ENCODE peak calls at places on chromosomes 6 and 20, in four cellular contexts. S is NCI-H1417, X is germinal center, T is transverse colon. U is an unnamed sample.

GRCh38 chr20:2604506-2604835 is 48.0 kb upstream of the NOP56 start:
- DNase-seq in T (no peak), S (no peak), X (no peak), U (no peak)

GRCh38 chr6:24630861-24631505 is 15.0 kb downstream of the KIAA0319 start:
- DNase-seq in T (no peak), X (no peak), S (no peak), U (no peak)

GRCh38 chr6:57147401-57147800 is 24.7 kb upstream of the BAG2 start:
- DNase-seq in X (no peak), S (no peak), T (no peak), U (no peak)

GRCh38 chr6:130993292-130993765 is 69.7 kb downstream of the EPB41L2 start:
- DNase-seq in S (no peak), X (no peak), T (no peak), U (peak)

GRCh38 chr6:23587582-23587981 is 538.4 kb upstream of the NRSN1 start:
- DNase-seq in S (no peak), X (no peak), T (no peak), U (no peak)

GRCh38 chr6:9192405-9192909 is 757.1 kb upstream of the SLC35B3 start:
- DNase-seq in S (no peak), T (no peak), X (no peak), U (no peak)

GRCh38 chr20:43731469-43731868 is 4.7 kb upstream of the GTSF1L start:
- DNase-seq in T (no peak), X (no peak), S (no peak), U (no peak)

GRCh38 chr6:41732601-41733348 is 2.6 kb downstream of the TFEB start:
- DNase-seq in S (no peak), T (peak), X (peak), U (peak)

GRCh38 chr6:10535198-10535597 is 14.0 kb downstream of the GCNT2 start:
- DNase-seq in T (no peak), S (no peak), X (peak), U (peak)

GRCh38 chr6:113710110-113710509 is 147.0 kb upstream of the MARCKS start:
- DNase-seq in T (peak), S (no peak), X (no peak), U (no peak)

U was measured in OCI-LY7.